ENCODE peak calls at places on chromosomes 11 and 22, in six cellular contexts. N, T, S, O, J and B are unnamed samples.

GRCh38 chr22:32175751-32176644 is 16.9 kb upstream of the C22orf42 start:
- DNase-seq in N (no peak), T (no peak), S (peak), O (no peak), J (no peak), B (no peak)

GRCh38 chr11:69333149-69333710 is 39.3 kb downstream of the MYEOV start:
- DNase-seq in N (no peak), T (no peak), S (no peak), O (no peak), J (no peak), B (no peak)

GRCh38 chr11:75195164-75195962 is 44.5 kb downstream of the SLCO2B1 start:
- DNase-seq in N (no peak), T (no peak), S (no peak), O (no peak), J (no peak), B (no peak)

GRCh38 chr11:8959546-8960166 is 4.6 kb downstream of the TMEM9B start:
- DNase-seq in N (no peak), T (peak), S (peak), O (no peak), J (peak), B (peak)

GRCh38 chr22:31278643-31279326 is 13.5 kb downstream of the PIK3IP1 start:
- DNase-seq in N (no peak), T (no peak), S (no peak), O (no peak), J (no peak), B (no peak)

GRCh38 chr11:19160839-19161238 is 40.9 kb downstream of the CSRP3 start:
- DNase-seq in N (no peak), T (no peak), S (no peak), O (no peak), J (no peak), B (no peak)

GRCh38 chr22:28547132-28547842 is 132.4 kb downstream of the TTC28 start:
- DNase-seq in N (no peak), T (no peak), S (no peak), O (no peak), J (peak), B (no peak)

GRCh38 chr11:132312161-132312560 is 941.7 kb downstream of the NTM start:
- DNase-seq in N (no peak), T (no peak), S (no peak), O (no peak), J (peak), B (no peak)

GRCh38 chr11:87628161-87628560 is 547.1 kb downstream of the RAB38 start:
- DNase-seq in N (no peak), T (no peak), S (no peak), O (no peak), J (no peak), B (no peak)

GRCh38 chr11:130636672-130637463 is 188.4 kb downstream of the ADAMTS15 start:
- DNase-seq in N (no peak), T (no peak), S (no peak), O (no peak), J (peak), B (peak)

GRCh38 chr11:35418847-35419712 is at the start of gene SLC1A2:
- DNase-seq in N (peak), T (no peak), S (peak), O (no peak), J (peak), B (no peak)

GRCh38 chr22:19751497-19752245 is 8.9 kb upstream of the TBX1 start:
- DNase-seq in N (no peak), T (no peak), S (no peak), O (no peak), J (no peak), B (no peak)

GRCh38 chr11:69702239-69702668 is 1.6 kb downstream of the FGF19 start:
- DNase-seq in N (no peak), T (no peak), S (peak), O (no peak), J (no peak), B (peak)

GRCh38 chr11:30333405-30333804 is 10.5 kb downstream of the ARL14EP start:
- DNase-seq in N (no peak), T (no peak), S (peak), O (no peak), J (no peak), B (peak)

GRCh38 chr11:33507967-33508366 is 192.7 kb downstream of the C11orf91 start:
- DNase-seq in N (no peak), T (no peak), S (peak), O (no peak), J (peak), B (peak)

GRCh38 chr11:13068211-13068610 is 59.1 kb downstream of the RASSF10 start:
- DNase-seq in N (no peak), T (no peak), S (no peak), O (no peak), J (no peak), B (no peak)

GRCh38 chr11:100602716-100603115 is 84.4 kb upstream of the ARHGAP42 start:
- DNase-seq in N (no peak), T (no peak), S (no peak), O (no peak), J (no peak), B (no peak)

GRCh38 chr11:96299155-96299883 is 43.7 kb downstream of the MAML2 start:
- DNase-seq in N (no peak), T (no peak), S (no peak), O (no peak), J (no peak), B (no peak)

GRCh38 chr22:50473088-50473487 is 1.7 kb downstream of the SBF1 start:
- DNase-seq in N (no peak), T (no peak), S (peak), O (peak), J (no peak), B (peak)

GRCh38 chr11:34594603-34595002 is 26.3 kb upstream of the EHF start:
- DNase-seq in N (no peak), T (no peak), S (no peak), O (no peak), J (no peak), B (peak)